ENCODE peak calls at places on chromosomes 16 and 17, in nine cellular contexts. V is Daoy; H is fibroblast of lung; O is NCI-H2081; B is fibroblast of the conjunctiva; X is ELR; L is stimulated activated CD4-positive, alpha-beta T cell treated with anti-CD3 and anti-CD28 coated beads, Interleukin-2, amount 100 ng/mL, for 24 hours; R is progenitor cell of endocrine pancreas; U is memory B cell. N is an unnamed sample.

GRCh38 chr16:53912155-53912554 is 208.2 kb downstream of the FTO start:
- DNase-seq in R (no peak), B (no peak), X (no peak), L (peak; percentile 11), V (no peak), H (no peak), O (no peak), U (no peak), N (no peak)

GRCh38 chr16:80948886-80949502 is 57.7 kb downstream of the CMC2 start:
- DNase-seq in X (peak; percentile 67), B (no peak), V (peak; percentile 63), H (peak; percentile 39), L (peak; percentile 65), U (no peak), O (no peak), R (no peak), N (peak; percentile 24)

GRCh38 chr16:51818342-51818944 is 667.4 kb upstream of the SALL1 start:
- DNase-seq in L (peak; percentile 26), R (peak; percentile 51), U (no peak), B (peak; percentile 17), O (no peak), X (peak; percentile 51), V (peak; percentile 1), H (peak; percentile 80), N (peak; percentile 55)

GRCh38 chr17:28751600-28752366 is 8.0 kb downstream of the TRAF4 start:
- DNase-seq in H (no peak), L (no peak), X (no peak), R (no peak), B (no peak), V (no peak), O (no peak), U (no peak), N (no peak)

GRCh38 chr16:81005644-81006471 is 827 bp downstream of the CMC2 start:
- DNase-seq in R (peak; percentile 12), U (no peak), O (no peak), V (no peak), B (no peak), L (no peak), H (peak; percentile 29), X (peak; percentile 72), N (peak; percentile 10)

GRCh38 chr17:34314279-34314678 is 5.0 kb upstream of the CCL8 start:
- DNase-seq in L (no peak), B (peak; percentile 79), R (no peak), V (no peak), U (no peak), X (no peak), O (no peak), H (peak; percentile 81), N (peak; percentile 67)

GRCh38 chr17:55053855-55054254 is 85.3 kb downstream of the STXBP4 start:
- DNase-seq in X (peak; percentile 43), O (no peak), V (no peak), B (peak; percentile 3), U (no peak), L (no peak), H (peak; percentile 41), R (no peak), N (no peak)

GRCh38 chr17:45431531-45432404 is 902 bp downstream of the ARHGAP27 start:
- DNase-seq in U (no peak), R (peak; percentile 68), V (peak; percentile 72), H (no peak), O (peak; percentile 73), L (peak; percentile 83), X (peak; percentile 81), B (no peak), N (peak; percentile 29)

GRCh38 chr16:50879873-50880695 is 138.2 kb downstream of the CYLD start:
- DNase-seq in X (no peak), L (no peak), O (no peak), R (peak; percentile 23), B (no peak), V (peak; percentile 19), U (no peak), H (no peak), N (no peak)

GRCh38 chr17:15494821-15495220 is 27.4 kb upstream of the CDRT4 start:
- DNase-seq in U (no peak), L (no peak), V (no peak), H (no peak), R (no peak), X (no peak), O (no peak), B (no peak), N (no peak)

GRCh38 chr16:14300631-14301149 is 229.6 kb downstream of the MRTFB start:
- DNase-seq in R (no peak), V (peak; percentile 83), H (peak; percentile 88), U (no peak), B (peak; percentile 75), X (peak; percentile 88), L (peak; percentile 49), O (peak; percentile 37), N (peak; percentile 80)

GRCh38 chr17:59469786-59470485 is 95.5 kb upstream of the DHX40 start:
- DNase-seq in H (no peak), U (no peak), O (no peak), X (no peak), L (no peak), V (no peak), B (no peak), R (no peak), N (no peak)

GRCh38 chr16:23877107-23878070 is 41.6 kb downstream of the PRKCB start:
- DNase-seq in H (no peak), B (no peak), U (no peak), R (no peak), O (no peak), X (no peak), L (no peak), V (no peak), N (no peak)

GRCh38 chr17:82551779-82552457 is 32.4 kb downstream of the FOXK2 start:
- DNase-seq in B (peak; percentile 46), R (peak; percentile 40), H (peak; percentile 69), V (peak; percentile 74), X (peak; percentile 81), U (peak; percentile 73), L (peak; percentile 79), O (peak; percentile 74), N (peak; percentile 47)

GRCh38 chr17:3955373-3955978 is 8.8 kb downstream of the ATP2A3 start:
- DNase-seq in L (no peak), O (no peak), H (no peak), X (no peak), U (no peak), B (no peak), R (no peak), V (no peak), N (no peak)

GRCh38 chr17:35056013-35056412 is 7.5 kb downstream of the RFFL start:
- DNase-seq in O (no peak), B (no peak), L (no peak), R (no peak), V (no peak), X (no peak), H (no peak), U (no peak), N (no peak)

GRCh38 chr17:33992113-33992512 is 263.0 kb upstream of the CCL2 start:
- DNase-seq in U (no peak), H (no peak), O (no peak), R (no peak), L (no peak), X (no peak), B (no peak), V (no peak), N (no peak)

GRCh38 chr16:28924399-28924761 is 658 bp downstream of the RABEP2 start:
- DNase-seq in U (no peak), X (no peak), R (no peak), O (no peak), B (no peak), H (no peak), V (no peak), L (no peak), N (no peak)

GRCh38 chr16:1430759-1431496 is at the start of gene PERCC1:
- DNase-seq in L (no peak), U (no peak), O (peak; percentile 93), X (no peak), R (peak; percentile 73), B (no peak), H (no peak), V (no peak), N (no peak)

GRCh38 chr16:86823895-86824671 is 245.7 kb downstream of the FOXL1 start:
- DNase-seq in R (no peak), X (peak; percentile 87), B (no peak), H (peak; percentile 80), U (no peak), O (no peak), L (no peak), V (peak; percentile 94), N (peak; percentile 90)

GRCh38 chr16:84737658-84738057 is 37.9 kb downstream of the USP10 start:
- DNase-seq in O (peak; percentile 84), B (no peak), R (no peak), L (no peak), V (no peak), U (no peak), H (no peak), X (no peak), N (no peak)

GRCh38 chr17:76996741-76997694 is 128.8 kb downstream of the MGAT5B start:
- DNase-seq in U (no peak), L (peak; percentile 11), V (no peak), H (no peak), X (no peak), O (no peak), R (no peak), B (no peak), N (no peak)

GRCh38 chr17:66941773-66942452 is 22.6 kb upstream of the CACNG4 start:
- DNase-seq in L (no peak), H (no peak), U (no peak), R (no peak), B (no peak), V (no peak), O (no peak), X (no peak), N (no peak)

GRCh38 chr17:32124985-32125847 is 17.1 kb upstream of the RHOT1 start:
- DNase-seq in U (no peak), H (no peak), V (no peak), L (no peak), X (no peak), O (no peak), B (no peak), R (no peak), N (no peak)

GRCh38 chr16:56947604-56947995 is 14.2 kb upstream of the CETP start:
- DNase-seq in B (no peak), V (no peak), U (no peak), X (no peak), R (no peak), L (no peak), O (no peak), H (no peak), N (no peak)

GRCh38 chr16:88700636-88701482 is 5.3 kb downstream of the RNF166 start:
- DNase-seq in V (peak; percentile 94), X (peak; percentile 96), O (no peak), U (peak; percentile 71), R (no peak), B (no peak), H (peak; percentile 77), L (peak; percentile 95), N (peak; percentile 89)

GRCh38 chr16:73215482-73216377 is 167.8 kb upstream of the ZFHX3 start:
- DNase-seq in O (no peak), R (no peak), V (no peak), L (no peak), B (no peak), X (peak; percentile 28), U (no peak), H (no peak), N (no peak)

GRCh38 chr16:89413811-89414585 is 76.4 kb downstream of the ANKRD11 start:
- DNase-seq in U (no peak), B (no peak), V (no peak), X (no peak), L (no peak), R (no peak), O (no peak), H (no peak), N (no peak)

GRCh38 chr17:1485748-1486376 is 6.6 kb downstream of the MYO1C start:
- DNase-seq in B (no peak), H (peak; percentile 49), U (peak; percentile 73), R (no peak), L (peak; percentile 72), V (peak; percentile 79), O (no peak), X (peak; percentile 72), N (peak; percentile 59)

GRCh38 chr17:61699694-61700093 is 108.7 kb upstream of the NACA2 start:
- DNase-seq in U (no peak), B (no peak), X (no peak), O (no peak), H (no peak), R (no peak), L (no peak), V (no peak), N (no peak)

GRCh38 chr17:55825213-55825612 is 74.4 kb downstream of the PCTP start:
- DNase-seq in V (no peak), L (no peak), O (peak; percentile 15), U (no peak), H (no peak), X (peak; percentile 11), R (no peak), B (no peak), N (peak; percentile 9)